ENCODE peak calls at places on chromosomes 3 and 15, in eight cellular contexts. J is RWPE2; A is heart right ventricle; S is gastroesophageal sphincter; I is T-helper 17 cell; D is IMR-90; F is stimulated activated naive CD8-positive, alpha-beta T cell treated with anti-CD3 and anti-CD28 coated beads, Interleukin-15, amount 100 ng/mL, for 72 hours; V is lower lobe of right lung. E is an unnamed sample.
A peak's percentile ranks its signal among the peaks of the same experiment; 100 is the strongest.

GRCh38 chr15:31141792-31142191 is 40.3 kb upstream of the TRPM1 start:
- ATAC-seq in D (no peak), J (no peak), I (no peak), F (no peak), V (no peak), S (no peak), A (no peak), E (no peak)

GRCh38 chr3:187616307-187616939 is 53.8 kb downstream of the SST start:
- ATAC-seq in V (peak; percentile 54), A (no peak), S (no peak), J (peak; percentile 40), I (peak; percentile 82), F (peak; percentile 81), D (peak; percentile 72), E (peak; percentile 52)

GRCh38 chr3:16978234-16978920 is 93.6 kb downstream of the PLCL2 start:
- ATAC-seq in F (no peak), V (no peak), A (no peak), D (no peak), J (no peak), S (no peak), I (no peak), E (no peak)

GRCh38 chr3:53180305-53181023 is 19.5 kb downstream of the PRKCD start:
- ATAC-seq in V (peak; percentile 47), J (no peak), I (peak; percentile 85), A (peak; percentile 53), D (no peak), F (peak; percentile 16), S (no peak), E (peak; percentile 99)

GRCh38 chr15:51375966-51376640 is 34.6 kb downstream of the GLDN start:
- ATAC-seq in D (peak; percentile 77), J (peak; percentile 85), F (no peak), A (no peak), V (no peak), I (no peak), S (no peak), E (no peak)

GRCh38 chr15:68542348-68542747 is 36.4 kb upstream of the CORO2B start:
- ATAC-seq in I (no peak), A (no peak), V (no peak), D (no peak), J (no peak), S (no peak), F (no peak), E (no peak)

GRCh38 chr15:67520276-67520975 is 505 bp upstream of the C15orf61 start:
- ATAC-seq in D (no peak), S (peak; percentile 22), I (peak; percentile 9), J (peak; percentile 5), F (no peak), A (no peak), V (peak; percentile 31), E (no peak)

GRCh38 chr3:157493627-157494550 is 9.3 kb downstream of the VEPH1 start:
- ATAC-seq in A (no peak), S (peak; percentile 13), J (no peak), F (no peak), I (no peak), V (peak; percentile 46), D (peak; percentile 46), E (no peak)

GRCh38 chr15:29687204-29687768 is 135.0 kb downstream of the TJP1 start:
- ATAC-seq in V (peak; percentile 9), F (no peak), D (no peak), A (no peak), S (no peak), I (no peak), J (no peak), E (no peak)

GRCh38 chr3:141407817-141408216 is 39.5 kb downstream of the ZBTB38 start:
- ATAC-seq in J (no peak), S (no peak), V (no peak), F (no peak), A (no peak), I (no peak), D (no peak), E (no peak)

GRCh38 chr15:47708116-47708515 is 9.2 kb upstream of the SEMA6D start:
- ATAC-seq in S (no peak), V (no peak), A (peak; percentile 38), I (no peak), D (no peak), F (no peak), J (no peak), E (no peak)

GRCh38 chr15:57312323-57313133 is 63.8 kb upstream of the CGNL1 start:
- ATAC-seq in I (no peak), D (no peak), S (no peak), F (no peak), V (no peak), J (no peak), A (peak; percentile 21), E (no peak)

GRCh38 chr3:47964740-47965139 is 51.5 kb downstream of the MAP4 start:
- ATAC-seq in D (no peak), V (no peak), A (no peak), F (no peak), J (no peak), S (no peak), I (no peak), E (no peak)

GRCh38 chr3:45234250-45234649 is 8.2 kb upstream of the TMEM158 start:
- ATAC-seq in V (no peak), A (no peak), D (no peak), F (no peak), I (no peak), S (no peak), J (no peak), E (no peak)

GRCh38 chr3:124663690-124664089 is 66.6 kb upstream of the UMPS start:
- ATAC-seq in D (peak; percentile 93), I (no peak), S (no peak), A (no peak), F (no peak), V (no peak), J (no peak), E (no peak)

GRCh38 chr3:196198771-196199753 is 12.1 kb downstream of the ZDHHC19 start:
- ATAC-seq in F (no peak), I (no peak), J (no peak), A (no peak), S (no peak), V (no peak), D (no peak), E (no peak)

GRCh38 chr15:71282086-71282485 is 166.8 kb downstream of the THSD4 start:
- ATAC-seq in A (peak; percentile 42), I (no peak), S (peak; percentile 48), F (no peak), D (peak; percentile 28), V (peak; percentile 40), J (no peak), E (no peak)

GRCh38 chr15:85754993-85755392 is 39.7 kb downstream of the KLHL25 start:
- ATAC-seq in I (no peak), S (no peak), F (no peak), A (no peak), D (peak; percentile 35), J (no peak), V (no peak), E (no peak)

GRCh38 chr3:49406571-49407565 is 4.9 kb downstream of the RHOA start:
- ATAC-seq in A (no peak), S (no peak), D (no peak), V (no peak), J (no peak), I (no peak), F (no peak), E (no peak)

GRCh38 chr3:188440563-188440962 is 286.6 kb downstream of the LPP start:
- ATAC-seq in S (no peak), V (no peak), F (peak; percentile 36), I (no peak), J (no peak), D (peak; percentile 54), A (no peak), E (no peak)

GRCh38 chr3:52502808-52503350 is 7.7 kb downstream of the STAB1 start:
- ATAC-seq in J (no peak), D (no peak), A (no peak), I (no peak), S (no peak), V (no peak), F (no peak), E (no peak)

GRCh38 chr3:159805411-159805772 is 183.2 kb upstream of the IL12A start:
- ATAC-seq in V (peak; percentile 13), F (no peak), S (no peak), A (no peak), I (no peak), D (no peak), J (no peak), E (no peak)

GRCh38 chr3:15290731-15291130 is 41.7 kb downstream of the SH3BP5 start:
- ATAC-seq in V (no peak), I (no peak), D (no peak), S (no peak), A (no peak), F (no peak), J (no peak), E (no peak)

GRCh38 chr3:191026746-191027145 is 164.3 kb upstream of the GMNC start:
- ATAC-seq in V (no peak), I (no peak), S (no peak), J (no peak), A (no peak), F (no peak), D (no peak), E (no peak)

GRCh38 chr3:14891135-14892132 is 55.9 kb upstream of the NR2C2 start:
- ATAC-seq in I (no peak), D (no peak), A (no peak), F (no peak), V (no peak), J (no peak), S (peak; percentile 27), E (peak; percentile 29)

GRCh38 chr3:24639061-24639460 is 144.4 kb upstream of the THRB start:
- ATAC-seq in D (no peak), A (no peak), I (no peak), S (no peak), V (no peak), F (no peak), J (no peak), E (no peak)

GRCh38 chr3:149784064-149784704 is 8.2 kb downstream of the ANKUB1 start:
- ATAC-seq in D (peak; percentile 81), V (no peak), A (no peak), J (peak; percentile 38), F (no peak), S (peak; percentile 41), I (no peak), E (no peak)

GRCh38 chr3:61594978-61595687 is 33.8 kb downstream of the PTPRG start:
- ATAC-seq in I (no peak), S (peak; percentile 42), A (no peak), F (no peak), J (no peak), V (peak; percentile 14), D (peak; percentile 62), E (no peak)

GRCh38 chr3:30188713-30189112 is 417.7 kb upstream of the TGFBR2 start:
- ATAC-seq in V (no peak), D (no peak), S (no peak), A (no peak), F (no peak), I (no peak), J (peak; percentile 94), E (no peak)

GRCh38 chr3:155218470-155218869 is 75.0 kb downstream of the STRIT1 start:
- ATAC-seq in S (no peak), J (no peak), V (no peak), I (no peak), D (no peak), F (no peak), A (no peak), E (no peak)

GRCh38 chr3:113063126-113063894 is 72.5 kb downstream of the GTPBP8 start:
- ATAC-seq in F (no peak), D (no peak), V (no peak), A (no peak), J (peak; percentile 33), I (no peak), S (no peak), E (peak; percentile 47)

GRCh38 chr3:98512576-98512975 is 10.1 kb downstream of the CLDND1 start:
- ATAC-seq in V (no peak), I (no peak), D (no peak), F (no peak), A (no peak), J (peak; percentile 78), S (no peak), E (no peak)